ENCODE peak calls at places on chromosomes 16 and 17, in ten cellular contexts. L is adrenal gland, W is lung, M is RWPE1, I is IMR-90, Y is cardiac fibroblast, U is left ventricle myocardium inferior, T is tibial nerve, P is neural crest cell, R is stomach. E is an unnamed sample.
A peak's percentile ranks its signal among the peaks of the same experiment; 100 is the strongest.

GRCh38 chr17:69492410-69493071 is 78.0 kb downstream of the MAP2K6 start:
- DNase-seq in L (no peak), W (no peak), M (peak; percentile 59), I (peak; percentile 88), Y (peak; percentile 61), U (no peak), T (no peak), P (no peak), R (no peak), E (no peak)

GRCh38 chr17:36934759-36935630 is 2.3 kb upstream of the LHX1 start:
- DNase-seq in L (no peak), W (no peak), M (no peak), I (no peak), Y (no peak), U (no peak), T (no peak), P (peak; percentile 38), R (no peak), E (no peak)

GRCh38 chr16:57061084-57061905 is 31.1 kb upstream of the CPNE2 start:
- DNase-seq in L (peak; percentile 62), W (peak; percentile 78), M (peak; percentile 62), I (peak; percentile 19), Y (peak; percentile 70), U (peak; percentile 76), T (peak; percentile 83), P (no peak), R (peak; percentile 32), E (no peak)

GRCh38 chr16:19223235-19223847 is 55.3 kb downstream of the SYT17 start:
- DNase-seq in L (no peak), W (no peak), M (no peak), I (peak; percentile 4), Y (peak; percentile 13), U (no peak), T (peak; percentile 17), P (peak; percentile 61), R (peak; percentile 81), E (no peak)

GRCh38 chr16:27723711-27724490 is 174.0 kb downstream of the KATNIP start:
- DNase-seq in L (no peak), W (no peak), M (no peak), I (no peak), Y (no peak), U (no peak), T (no peak), P (no peak), R (no peak), E (no peak)

GRCh38 chr16:24139282-24139681 is 116.9 kb upstream of the CACNG3 start:
- DNase-seq in L (no peak), W (no peak), M (peak; percentile 42), I (no peak), Y (no peak), U (no peak), T (no peak), P (no peak), R (no peak), E (no peak)

GRCh38 chr17:62913971-62914370 is 52.1 kb upstream of the TANC2 start:
- DNase-seq in L (no peak), W (no peak), M (no peak), I (no peak), Y (no peak), U (no peak), T (no peak), P (no peak), R (no peak), E (no peak)

GRCh38 chr16:50697881-50698767 is 4.7 kb downstream of the NOD2 start:
- DNase-seq in L (peak; percentile 53), W (no peak), M (no peak), I (peak; percentile 46), Y (peak; percentile 65), U (no peak), T (no peak), P (no peak), R (peak; percentile 40), E (no peak)

DNA sequence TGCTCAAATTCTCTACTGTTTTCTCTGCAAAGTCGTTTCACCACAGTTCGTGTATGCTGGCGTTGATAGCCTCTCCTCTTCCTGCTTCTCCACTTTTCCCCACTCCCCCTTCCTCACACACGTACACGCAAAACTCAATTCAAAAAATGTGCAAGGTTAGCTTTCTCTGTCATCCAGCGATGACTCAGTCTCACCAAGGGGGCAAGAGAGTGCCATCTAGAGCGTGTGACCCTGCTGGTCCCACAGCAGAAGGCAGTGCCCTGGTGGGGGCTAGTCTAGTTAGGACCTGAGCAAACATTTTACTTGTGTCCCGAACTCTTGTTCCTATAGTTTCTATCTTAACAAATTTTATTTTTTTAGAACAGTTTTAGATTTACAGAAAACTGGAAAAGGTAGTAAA is 121.2 kb upstream of the CHMP6 start:
- DNase-seq in L (no peak), W (no peak), M (no peak), I (no peak), Y (no peak), U (no peak), T (no peak), P (no peak), R (no peak), E (no peak)
- TF ChIP-seq CTCF in L (no peak), W (no peak), M (no peak), I (no peak), Y (no peak), U (no peak), T (no peak), P (no peak), R (no peak), E (no peak)

GRCh38 chr17:40315206-40315605 is 6.2 kb downstream of the RARA start:
- DNase-seq in L (no peak), W (no peak), M (no peak), I (no peak), Y (no peak), U (no peak), T (no peak), P (no peak), R (peak; percentile 17), E (no peak)

GRCh38 chr17:40317345-40317873 is 8.4 kb downstream of the RARA start:
- DNase-seq in L (no peak), W (no peak), M (peak; percentile 66), I (peak; percentile 70), Y (peak; percentile 81), U (peak; percentile 57), T (no peak), P (peak; percentile 61), R (peak; percentile 50), E (no peak)

GRCh38 chr17:40317880-40318834 is 9.2 kb downstream of the RARA start:
- DNase-seq in L (peak; percentile 95), W (peak; percentile 95), M (peak; percentile 99), I (peak; percentile 94), Y (peak; percentile 96), U (peak; percentile 97), T (peak; percentile 98), P (peak; percentile 83), R (peak; percentile 97), E (peak; percentile 99)

GRCh38 chr17:40315678-40316570 is 6.9 kb downstream of the RARA start:
- DNase-seq in L (no peak), W (no peak), M (no peak), I (no peak), Y (no peak), U (peak; percentile 7), T (peak; percentile 9), P (no peak), R (peak; percentile 25), E (no peak)

DNA sequence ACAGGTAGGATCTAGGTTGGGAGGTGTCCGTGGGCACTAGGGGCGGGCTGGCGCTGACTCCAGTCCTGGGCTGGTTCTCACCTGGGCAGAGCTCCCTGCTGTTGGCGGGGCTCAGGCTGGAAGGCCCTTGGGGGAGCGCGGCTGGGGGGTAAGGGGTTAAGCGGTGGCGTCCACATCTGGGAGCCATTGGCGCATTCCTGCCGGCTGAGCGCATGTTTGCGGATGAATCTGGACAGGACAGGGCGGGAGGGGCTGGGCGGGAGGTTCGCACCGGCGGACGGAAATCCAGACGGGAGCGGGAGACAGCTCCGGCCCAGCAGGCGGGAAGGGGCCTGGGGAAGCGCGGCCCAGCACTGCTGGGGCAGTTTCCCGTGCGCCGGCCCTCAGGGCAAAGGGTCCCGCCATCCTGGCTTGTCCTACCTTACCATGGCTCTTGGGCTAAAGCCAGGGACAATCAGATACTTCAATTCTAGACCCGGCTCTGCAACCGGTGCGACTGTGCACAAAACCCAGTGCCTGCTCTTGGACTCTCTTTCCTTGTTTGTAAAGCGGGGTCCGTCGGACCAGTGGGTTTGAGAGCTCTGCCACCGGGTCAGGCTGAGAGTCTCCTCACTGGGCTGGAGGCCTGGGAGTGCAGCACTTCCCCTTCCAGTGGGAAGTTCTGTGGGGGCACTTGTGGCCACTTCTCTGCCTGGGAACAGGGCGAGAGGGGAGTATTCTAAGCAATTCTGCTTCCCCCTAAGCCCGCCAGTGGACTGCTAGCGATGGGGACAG is 7.8 kb downstream of the RARA start:
- DNase-seq in L (no peak), W (no peak), M (peak; percentile 78), I (peak; percentile 75), Y (peak; percentile 85), U (peak; percentile 78), T (no peak), P (peak; percentile 28), R (peak; percentile 45), E (no peak)
- TF ChIP-seq CTCF in L (no peak), W (no peak), M (no peak), I (peak; percentile 7), Y (no peak), U (no peak), T (no peak), P (no peak), R (no peak), E (no peak)

GRCh38 chr16:88385831-88386815 is 3.4 kb downstream of the ZNF469 start:
- DNase-seq in L (no peak), W (no peak), M (no peak), I (no peak), Y (no peak), U (peak; percentile 8), T (no peak), P (no peak), R (no peak), E (no peak)

GRCh38 chr16:88389191-88389590 is 6.4 kb downstream of the ZNF469 start:
- DNase-seq in L (no peak), W (no peak), M (no peak), I (no peak), Y (no peak), U (no peak), T (no peak), P (no peak), R (no peak), E (no peak)

GRCh38 chr16:88389621-88390160 is 6.9 kb downstream of the ZNF469 start:
- DNase-seq in L (no peak), W (no peak), M (no peak), I (peak; percentile 30), Y (no peak), U (no peak), T (no peak), P (no peak), R (no peak), E (no peak)

GRCh38 chr16:88387177-88387576 is 4.4 kb downstream of the ZNF469 start:
- DNase-seq in L (no peak), W (no peak), M (no peak), I (peak; percentile 50), Y (no peak), U (peak; percentile 15), T (no peak), P (no peak), R (no peak), E (no peak)

GRCh38 chr16:88387941-88388627 is 5.3 kb downstream of the ZNF469 start:
- DNase-seq in L (no peak), W (peak; percentile 83), M (no peak), I (peak; percentile 51), Y (no peak), U (peak; percentile 38), T (no peak), P (no peak), R (peak; percentile 92), E (no peak)
- TF ChIP-seq CTCF in L (no peak), W (no peak), M (no peak), I (peak; percentile 2), Y (no peak), U (no peak), T (no peak), P (no peak), R (no peak), E (no peak)

GRCh38 chr17:58391302-58391984 is 25.9 kb downstream of the RNF43 start:
- DNase-seq in L (peak; percentile 89), W (peak; percentile 92), M (peak; percentile 77), I (no peak), Y (peak; percentile 22), U (no peak), T (no peak), P (no peak), R (peak; percentile 97), E (no peak)
- TF ChIP-seq CTCF in L (no peak), W (no peak), M (no peak), I (no peak), Y (no peak), U (no peak), T (no peak), P (no peak), R (no peak), E (no peak)